ENCODE peak calls at places on chromosome 2, in eight cellular contexts. B is kidney, J is tibial nerve, M is cardiac muscle cell, O is stomach, Y is upper lobe of left lung, Q is ovary, C is heart left ventricle. W is an unnamed sample.
A peak's percentile ranks its signal among the peaks of the same experiment; 100 is the strongest.

GRCh38 chr2:234308814-234309195 is 188.1 kb downstream of the ARL4C start:
- DNase-seq in C (peak; percentile 38), M (no peak), Y (peak; percentile 58), J (peak; percentile 40), Q (no peak), B (no peak), O (no peak), W (no peak)

GRCh38 chr2:44211183-44211582 is 42.5 kb downstream of the PPM1B start:
- DNase-seq in Y (no peak), Q (no peak), M (no peak), B (no peak), J (no peak), C (no peak), O (no peak), W (no peak)

GRCh38 chr2:140348826-140349225 is 1568.6 kb upstream of the NXPH2 start:
- DNase-seq in J (no peak), B (no peak), Y (no peak), C (no peak), M (peak; percentile 2), O (no peak), Q (no peak), W (no peak)

GRCh38 chr2:58640042-58640441 is 398.9 kb upstream of the FANCL start:
- DNase-seq in Y (no peak), Q (no peak), B (no peak), O (no peak), C (no peak), M (no peak), J (no peak), W (no peak)

GRCh38 chr2:55419236-55419513 is 481 bp downstream of the CCDC88A start:
- DNase-seq in B (no peak), Q (no peak), M (no peak), J (peak; percentile 20), O (no peak), Y (peak; percentile 21), C (peak; percentile 25), W (no peak)

GRCh38 chr2:235384624-235385023 is 109.2 kb upstream of the AGAP1 start:
- DNase-seq in J (no peak), B (no peak), C (no peak), Y (no peak), Q (no peak), O (no peak), M (no peak), W (no peak)

GRCh38 chr2:119245076-119245840 is 21.6 kb downstream of the STEAP3 start:
- DNase-seq in Q (no peak), B (peak; percentile 51), O (no peak), J (no peak), Y (no peak), C (no peak), M (no peak), W (no peak)

GRCh38 chr2:95278637-95279225 is 4.5 kb downstream of the PROM2 start:
- DNase-seq in M (no peak), Q (no peak), C (no peak), Y (no peak), B (peak; percentile 58), J (no peak), O (no peak), W (no peak)

GRCh38 chr2:204720874-204721273 is 175.6 kb downstream of the PARD3B start:
- DNase-seq in Q (no peak), O (no peak), C (no peak), J (no peak), M (no peak), B (no peak), Y (no peak), W (no peak)

GRCh38 chr2:11319939-11320338 is 24.5 kb downstream of the ROCK2 start:
- DNase-seq in O (no peak), Y (no peak), M (no peak), B (no peak), C (no peak), Q (no peak), J (no peak), W (no peak)

GRCh38 chr2:26300234-26300641 is 45.7 kb upstream of the SELENOI start:
- DNase-seq in O (peak; percentile 60), J (peak; percentile 13), C (no peak), Y (no peak), B (no peak), M (no peak), Q (peak; percentile 48), W (peak; percentile 55)

GRCh38 chr2:74091391-74091790 is 56.3 kb downstream of the BOLA3 start:
- DNase-seq in J (no peak), C (no peak), O (no peak), B (no peak), Q (no peak), M (no peak), Y (no peak), W (no peak)

GRCh38 chr2:225781991-225782390 is 382.5 kb downstream of the NYAP2 start:
- DNase-seq in C (no peak), M (no peak), O (no peak), J (no peak), Y (no peak), B (no peak), Q (no peak), W (no peak)

GRCh38 chr2:30354621-30355020 is 92.4 kb upstream of the LCLAT1 start:
- DNase-seq in B (no peak), O (no peak), J (no peak), Y (no peak), C (no peak), M (no peak), Q (no peak), W (no peak)

GRCh38 chr2:73063909-73064875 is 7.3 kb downstream of the SFXN5 start:
- DNase-seq in C (no peak), O (no peak), Q (no peak), B (no peak), J (no peak), M (no peak), Y (no peak), W (no peak)

GRCh38 chr2:54724150-54724559 is 693 bp downstream of the EML6 start:
- DNase-seq in Q (no peak), M (no peak), C (no peak), B (no peak), Y (no peak), O (no peak), J (no peak), W (no peak)

GRCh38 chr2:26954135-26954534 is 16.3 kb upstream of the MAPRE3 start:
- DNase-seq in O (no peak), J (no peak), Q (no peak), C (no peak), Y (no peak), B (no peak), M (no peak), W (no peak)

GRCh38 chr2:46771309-46771708 is 144.3 kb downstream of the MCFD2 start:
- DNase-seq in Q (no peak), Y (no peak), M (no peak), B (no peak), O (no peak), J (no peak), C (no peak), W (no peak)

GRCh38 chr2:64807417-64807816 is 153.7 kb upstream of the SERTAD2 start:
- DNase-seq in J (no peak), B (no peak), Q (no peak), M (no peak), Y (peak; percentile 70), O (no peak), C (no peak), W (no peak)

GRCh38 chr2:222671259-222672067 is at the start of gene MOGAT1:
- DNase-seq in C (peak; percentile 42), J (no peak), M (peak; percentile 65), O (peak; percentile 56), Q (no peak), B (peak; percentile 72), Y (peak; percentile 48), W (peak; percentile 46)

GRCh38 chr2:68223419-68223818 is 28.9 kb downstream of the PPP3R1 start:
- DNase-seq in Y (no peak), Q (no peak), O (no peak), M (no peak), C (no peak), B (no peak), J (no peak), W (no peak)

GRCh38 chr2:227360351-227360750 is 18.8 kb downstream of the TM4SF20 start:
- DNase-seq in C (no peak), Y (no peak), J (no peak), B (no peak), O (no peak), Q (no peak), M (no peak), W (no peak)

GRCh38 chr2:70191244-70191735 is 471 bp upstream of the C2orf42 start:
- DNase-seq in Y (no peak), O (no peak), C (no peak), J (no peak), M (no peak), Q (no peak), B (no peak), W (no peak)

GRCh38 chr2:149399934-149400615 is 69.7 kb downstream of the LYPD6 start:
- DNase-seq in B (no peak), C (no peak), J (no peak), Q (no peak), Y (no peak), O (no peak), M (no peak), W (no peak)

GRCh38 chr2:134023854-134024253 is 230.0 kb upstream of the MGAT5 start:
- DNase-seq in O (no peak), Q (no peak), J (no peak), C (no peak), Y (no peak), B (no peak), M (no peak), W (no peak)

GRCh38 chr2:206289391-206289790 is 14.9 kb downstream of the ZDBF2 start:
- DNase-seq in Q (no peak), B (no peak), M (no peak), J (no peak), O (no peak), Y (no peak), C (no peak), W (no peak)
- H3K9me3 ChIP-seq in Q (no peaks in the 10 kb centered on the region), B (peaks cover 10% of the 10 kb centered on the region), M (no peaks in the 10 kb centered on the region), J (no peaks in the 10 kb centered on the region), O (no peaks in the 10 kb centered on the region), Y (no peaks in the 10 kb centered on the region), C (peaks cover 18% of the 10 kb centered on the region), W (no peaks in the 10 kb centered on the region)

GRCh38 chr2:13433954-13434353 is 717.2 kb downstream of the TRIB2 start:
- DNase-seq in C (no peak), M (no peak), J (no peak), O (no peak), Y (no peak), B (no peak), Q (no peak), W (no peak)
- H3K9me3 ChIP-seq in C (no peaks in the 10 kb centered on the region), M (no peaks in the 10 kb centered on the region), J (no peaks in the 10 kb centered on the region), O (no peaks in the 10 kb centered on the region), Y (no peaks in the 10 kb centered on the region), B (no peaks in the 10 kb centered on the region), Q (no peaks in the 10 kb centered on the region), W (no peaks in the 10 kb centered on the region)

DNA sequence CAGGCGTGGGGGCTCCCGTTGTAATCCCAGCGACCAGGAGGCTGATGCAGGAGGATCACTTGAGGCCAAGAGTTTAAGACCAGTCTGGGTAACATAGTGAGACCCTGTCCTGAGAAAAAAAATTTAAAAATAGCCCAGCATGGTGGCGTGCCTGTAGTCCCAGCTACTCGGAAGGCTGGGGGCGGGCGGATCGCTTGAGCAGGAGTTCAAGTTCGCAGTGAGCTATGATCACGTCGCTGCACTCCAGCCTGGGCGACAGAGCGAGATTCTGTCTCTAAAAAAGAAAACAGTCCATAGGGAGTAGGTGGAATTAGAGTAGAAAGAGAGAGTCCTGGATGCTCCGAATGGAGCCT is 325 bp upstream of the TTLL4 start:
- DNase-seq in C (no peak), B (no peak), Q (peak; percentile 22), J (no peak), Y (no peak), O (no peak), M (no peak), W (no peak)
- H3K9me3 ChIP-seq in C (no peaks in the 10 kb centered on the region), B (no peaks in the 10 kb centered on the region), Q (no peaks in the 10 kb centered on the region), J (no peaks in the 10 kb centered on the region), Y (no peaks in the 10 kb centered on the region), O (no peaks in the 10 kb centered on the region), M (no peaks in the 10 kb centered on the region), W (no peaks in the 10 kb centered on the region)

GRCh38 chr2:83115606-83116005 is 1343.5 kb downstream of the SUCLG1 start:
- DNase-seq in Q (no peak), B (no peak), J (no peak), Y (no peak), C (no peak), M (no peak), O (no peak), W (no peak)
- H3K9me3 ChIP-seq in Q (no peaks in the 10 kb centered on the region), B (no peaks in the 10 kb centered on the region), J (no peaks in the 10 kb centered on the region), Y (no peaks in the 10 kb centered on the region), C (no peaks in the 10 kb centered on the region), M (no peaks in the 10 kb centered on the region), O (no peaks in the 10 kb centered on the region), W (no peaks in the 10 kb centered on the region)